ENCODE peak calls at places on chromosomes 2 and 18, in eight cellular contexts. G is adrenal gland, I is ovary, S is right lobe of liver, T is A673, R is H1, C is tibial artery, Z is right atrium auricular region. D is an unnamed sample. For H3K9me3, the result is how much of the 10 kb centered on the place peaks cover.

GRCh38 chr18:985301-985700 is 80.6 kb downstream of the ADCYAP1 start:
- DNase-seq in G (peak), I (no peak), S (no peak), T (no peak), R (no peak), C (no peak), Z (no peak), D (no peak)

GRCh38 chr2:201827621-201828020 is 21.3 kb downstream of the CDK15 start:
- DNase-seq in G (no peak), I (no peak), S (no peak), T (no peak), R (no peak), C (no peak), Z (no peak), D (no peak)

GRCh38 chr2:8587251-8587791 is 94.5 kb upstream of the ID2 start:
- DNase-seq in G (no peak), I (no peak), S (peak), T (no peak), R (no peak), C (no peak), Z (no peak), D (no peak)

GRCh38 chr2:10654069-10654468 is 35.7 kb downstream of the NOL10 start:
- DNase-seq in G (no peak), I (no peak), S (no peak), T (peak), R (no peak), C (no peak), Z (no peak), D (peak)

GRCh38 chr2:95279435-95280035 is 5.3 kb downstream of the PROM2 start:
- DNase-seq in G (no peak), I (no peak), S (no peak), T (no peak), R (no peak), C (no peak), Z (no peak), D (no peak)

GRCh38 chr2:214069254-214069653 is 341.6 kb upstream of the VWC2L start:
- DNase-seq in G (peak), I (no peak), S (no peak), T (peak), R (no peak), C (no peak), Z (no peak), D (no peak)

GRCh38 chr18:74303306-74303705 is 11.5 kb upstream of the CYB5A start:
- DNase-seq in G (no peak), I (no peak), S (no peak), T (no peak), R (no peak), C (no peak), Z (no peak), D (no peak)

GRCh38 chr2:67649331-67650071 is 252.4 kb downstream of the ETAA1 start:
- DNase-seq in G (peak), I (peak), S (no peak), T (peak), R (no peak), C (no peak), Z (peak), D (peak)

GRCh38 chr2:137947714-137948336 is 16.4 kb upstream of the HNMT start:
- DNase-seq in G (peak), I (peak), S (peak), T (peak), R (no peak), C (peak), Z (peak), D (no peak)

GRCh38 chr2:44955593-44956449 is 14.3 kb downstream of the SIX3 start:
- DNase-seq in G (peak), I (peak), S (peak), T (peak), R (no peak), C (peak), Z (peak), D (peak)

GRCh38 chr2:202005272-202005887 is 28.3 kb upstream of the FZD7 start:
- DNase-seq in G (no peak), I (no peak), S (no peak), T (no peak), R (no peak), C (no peak), Z (no peak), D (no peak)

GRCh38 chr2:54148391-54148790 is 33.0 kb downstream of the ACYP2 start:
- DNase-seq in G (no peak), I (no peak), S (no peak), T (no peak), R (no peak), C (no peak), Z (no peak), D (no peak)

GRCh38 chr2:211035548-211036185 is 479.3 kb downstream of the CPS1 start:
- DNase-seq in G (peak), I (no peak), S (no peak), T (peak), R (no peak), C (no peak), Z (no peak), D (no peak)

GRCh38 chr2:68766378-68766845 is 31.8 kb downstream of the ARHGAP25 start:
- DNase-seq in G (peak), I (no peak), S (peak), T (no peak), R (no peak), C (peak), Z (peak), D (peak)

GRCh38 chr2:66995636-66996035 is 401.5 kb upstream of the ETAA1 start:
- DNase-seq in G (no peak), I (no peak), S (no peak), T (no peak), R (no peak), C (no peak), Z (no peak), D (no peak)

GRCh38 chr2:230899287-230899686 is 25.8 kb downstream of the GPR55 start:
- DNase-seq in G (no peak), I (no peak), S (peak), T (no peak), R (no peak), C (peak), Z (no peak), D (no peak)

GRCh38 chr2:230944123-230944653 is 19.1 kb upstream of the GPR55 start:
- DNase-seq in G (no peak), I (no peak), S (no peak), T (no peak), R (no peak), C (no peak), Z (no peak), D (no peak)

GRCh38 chr2:68375522-68376040 is 10.5 kb downstream of the PLEK start:
- DNase-seq in G (no peak), I (no peak), S (no peak), T (no peak), R (no peak), C (no peak), Z (no peak), D (no peak)

GRCh38 chr2:114160263-114161001 is 270.5 kb downstream of the ACTR3 start:
- DNase-seq in G (peak), I (no peak), S (peak), T (no peak), R (no peak), C (no peak), Z (no peak), D (no peak)

GRCh38 chr18:63138469-63139340 is 180.9 kb downstream of the BCL2 start:
- DNase-seq in G (no peak), I (no peak), S (no peak), T (peak), R (peak), C (no peak), Z (no peak), D (no peak)

GRCh38 chr2:43059183-43059897 is 167.1 kb downstream of the ZFP36L2 start:
- DNase-seq in G (peak), I (peak), S (peak), T (peak), R (no peak), C (peak), Z (peak), D (peak)

GRCh38 chr2:43065036-43065435 is 161.4 kb downstream of the ZFP36L2 start:
- DNase-seq in G (no peak), I (peak), S (no peak), T (no peak), R (no peak), C (peak), Z (no peak), D (peak)

GRCh38 chr2:43058761-43059160 is 167.6 kb downstream of the ZFP36L2 start:
- DNase-seq in G (no peak), I (peak), S (no peak), T (no peak), R (no peak), C (peak), Z (no peak), D (no peak)

GRCh38 chr2:43060435-43061016 is 165.9 kb downstream of the ZFP36L2 start:
- DNase-seq in G (no peak), I (peak), S (no peak), T (no peak), R (no peak), C (peak), Z (no peak), D (no peak)

DNA sequence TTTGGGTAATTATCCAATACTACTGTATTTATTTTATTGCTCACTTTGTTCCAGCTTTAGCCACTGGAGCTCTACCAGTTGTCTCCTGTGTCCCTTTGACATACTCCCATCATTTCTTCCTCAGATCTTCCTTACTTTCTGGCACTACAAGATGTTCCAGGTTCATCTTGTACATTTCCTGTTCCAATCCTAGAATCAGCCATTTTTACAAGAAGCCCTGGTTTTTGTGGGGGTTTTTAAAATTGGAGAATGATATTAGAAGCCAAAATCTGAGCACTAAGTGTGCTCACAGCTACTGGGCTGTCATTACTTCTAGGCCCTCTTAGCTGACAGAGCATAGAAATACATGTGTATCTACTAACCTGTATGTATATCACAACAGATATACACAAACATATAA is 164.3 kb downstream of the ZFP36L2 start:
- DNase-seq in G (no peak), I (no peak), S (no peak), T (no peak), R (no peak), C (no peak), Z (no peak), D (no peak)
- H3K9me3 ChIP-seq in G (under half), I (under half), S (under half), T (under half), R (under half), C (under half), Z (under half), D (under half)

GRCh38 chr2:186992597-186992996 is 143.6 kb upstream of the ZSWIM2 start:
- DNase-seq in G (no peak), I (no peak), S (no peak), T (no peak), R (no peak), C (no peak), Z (no peak), D (no peak)

GRCh38 chr2:186995092-186995491 is 146.1 kb upstream of the ZSWIM2 start:
- DNase-seq in G (no peak), I (no peak), S (no peak), T (no peak), R (no peak), C (no peak), Z (no peak), D (no peak)

GRCh38 chr2:186991766-186992417 is 142.9 kb upstream of the ZSWIM2 start:
- DNase-seq in G (no peak), I (no peak), S (no peak), T (no peak), R (no peak), C (no peak), Z (no peak), D (no peak)
- TF ChIP-seq CTCF in G (peak), I (no peak), S (peak), T (peak), R (no peak), C (no peak), Z (no peak), D (no peak)

DNA sequence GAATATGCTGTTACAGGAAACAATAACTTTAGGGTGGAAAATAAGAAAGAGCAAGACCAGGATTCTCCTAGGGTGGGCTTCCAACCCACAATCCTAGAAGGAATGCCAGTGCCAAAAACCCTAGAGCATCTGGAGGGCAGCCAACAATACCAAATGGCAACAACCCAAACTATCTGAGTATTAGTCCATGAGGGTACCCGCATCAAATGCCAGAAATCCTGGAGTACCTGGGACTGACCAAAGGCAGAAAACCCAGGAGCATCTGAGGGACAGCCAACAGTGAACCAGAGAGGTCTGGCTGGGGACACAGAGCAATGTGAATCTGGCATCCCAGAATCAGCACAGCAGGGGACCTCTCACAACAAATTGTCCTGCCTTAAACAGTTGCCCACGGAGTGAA is 126.3 kb downstream of the SCG2 start:
- DNase-seq in G (no peak), I (no peak), S (no peak), T (no peak), R (no peak), C (no peak), Z (no peak), D (no peak)
- H3K9me3 ChIP-seq in G (under half), I (under half), S (under half), T (under half), R (under half), C (under half), Z (under half), D (under half)

GRCh38 chr2:96927420-96928171 is 57.7 kb upstream of the SEMA4C start:
- DNase-seq in G (no peak), I (peak), S (no peak), T (peak), R (no peak), C (peak), Z (no peak), D (peak)
- TF ChIP-seq CTCF in G (no peak), I (no peak), S (no peak), T (peak), R (peak), C (peak), Z (no peak), D (no peak)

DNA sequence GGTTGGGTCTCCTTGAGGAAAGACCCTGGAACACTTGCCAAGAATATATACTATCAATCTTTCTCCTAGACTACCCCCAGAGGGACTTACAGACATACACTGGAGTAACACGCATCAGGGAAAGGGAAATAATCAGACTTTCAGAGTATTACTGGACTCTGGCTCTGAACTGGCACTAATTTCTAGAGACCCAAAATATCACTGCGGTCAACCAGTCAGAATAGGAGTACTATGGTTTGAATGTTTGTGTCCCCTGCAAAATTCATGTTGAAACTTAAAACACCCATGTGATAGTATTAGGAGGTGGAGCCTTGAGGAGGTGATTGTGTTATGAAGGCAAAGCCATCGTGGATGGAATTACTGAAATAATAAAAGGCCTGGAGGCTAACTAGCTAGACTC is 323.7 kb downstream of the EN1 start:
- DNase-seq in G (no peak), I (no peak), S (no peak), T (no peak), R (no peak), C (no peak), Z (no peak), D (no peak)
- H3K9me3 ChIP-seq in G (under half), I (under half), S (under half), T (under half), R (under half), C (under half), Z (under half), D (under half)

GRCh38 chr18:75377975-75378673 is 49.4 kb downstream of the SMIM21 start:
- DNase-seq in G (no peak), I (no peak), S (no peak), T (no peak), R (no peak), C (no peak), Z (no peak), D (no peak)
- TF ChIP-seq CTCF in G (no peak), I (no peak), S (no peak), T (no peak), R (no peak), C (no peak), Z (no peak), D (no peak)

GRCh38 chr18:51122266-51123045 is 75.0 kb downstream of the MEX3C start:
- DNase-seq in G (no peak), I (no peak), S (peak), T (no peak), R (no peak), C (no peak), Z (peak), D (no peak)
- H3K9me3 ChIP-seq in G (under half), I (under half), S (under half), T (under half), R (under half), C (under half), Z (under half), D (under half)

GRCh38 chr2:219178377-219179175 is 501 bp downstream of the RETREG2 start:
- DNase-seq in G (peak), I (peak), S (peak), T (no peak), R (no peak), C (no peak), Z (peak), D (peak)
- TF ChIP-seq CTCF in G (no peak), I (no peak), S (no peak), T (no peak), R (no peak), C (no peak), Z (no peak), D (no peak)